ENCODE peak calls at places on chromosome 2, in seven cellular contexts. Z is activated naive CD8-positive, alpha-beta T cell treated with anti-CD3 and anti-CD28 coated beads, Interleukin-2, amount 10 ng/mL, durations not matched to agents 7 days and 5 days; H is KBM-7; J is CD4-positive, CD25-positive, alpha-beta regulatory T cell; U is activated CD4-positive, alpha-beta T cell treated with anti-CD3 and anti-CD28 coated beads, Interleukin-2, amount 10 ng/mL, durations not matched to agents 7 days and 5 days; D is colonic mucosa; F is GM12892. Y is an unnamed sample.

GRCh38 chr2:237072067-237072931 is 13.4 kb upstream of the COPS8 start:
- DNase-seq in Z (peak), H (peak), J (peak), U (peak), D (peak), F (peak), Y (peak)

GRCh38 chr2:218582085-218582484 is 13.4 kb downstream of the CNOT9 start:
- DNase-seq in Z (no peak), H (no peak), J (no peak), U (no peak), D (no peak), F (no peak), Y (no peak)

GRCh38 chr2:235675678-235676535 is 182.1 kb downstream of the AGAP1 start:
- DNase-seq in Z (no peak), H (no peak), J (no peak), U (no peak), D (no peak), F (no peak), Y (peak)

GRCh38 chr2:107809835-107810234 is 16.9 kb upstream of the RGPD4 start:
- DNase-seq in Z (no peak), H (no peak), J (no peak), U (no peak), D (no peak), F (no peak), Y (peak)

GRCh38 chr2:241619602-241620418 is 17.1 kb downstream of the THAP4 start:
- DNase-seq in Z (no peak), H (no peak), J (no peak), U (no peak), D (no peak), F (no peak), Y (no peak)

GRCh38 chr2:238995634-238996033 is 147.7 kb downstream of the TWIST2 start:
- DNase-seq in Z (no peak), H (no peak), J (no peak), U (no peak), D (no peak), F (no peak), Y (no peak)

GRCh38 chr2:28588231-28588725 is 92.4 kb downstream of the PLB1 start:
- DNase-seq in Z (no peak), H (no peak), J (no peak), U (no peak), D (no peak), F (no peak), Y (no peak)

GRCh38 chr2:119289093-119289492 is 65.5 kb downstream of the STEAP3 start:
- DNase-seq in Z (no peak), H (no peak), J (no peak), U (no peak), D (no peak), F (no peak), Y (no peak)

GRCh38 chr2:101305492-101306123 is 2.9 kb downstream of the RNF149 start:
- DNase-seq in Z (no peak), H (peak), J (no peak), U (no peak), D (no peak), F (no peak), Y (no peak)

GRCh38 chr2:86747708-86748627 is 27.9 kb downstream of the RMND5A start:
- DNase-seq in Z (no peak), H (no peak), J (no peak), U (no peak), D (peak), F (no peak), Y (peak)